ENCODE peak calls at places on chromosomes 4 and X, in four cellular contexts. J is fibroblast of mammary gland, F is coronary artery, N is HL-60. A is an unnamed sample.

GRCh38 chr4:40957281-40957680 is 207.5 kb downstream of the NSUN7 start:
- DNase-seq in J (peak; percentile 34), F (no peak), N (no peak), A (no peak)

GRCh38 chr4:7820031-7820825 is 119.4 kb downstream of the AFAP1 start:
- DNase-seq in J (peak; percentile 48), F (no peak), N (no peak), A (no peak)

GRCh38 chr4:172962564-172963353 is 205.9 kb upstream of the GALNT7 start:
- DNase-seq in J (peak; percentile 84), F (no peak), N (no peak), A (peak; percentile 82)

GRCh38 chrX:123201720-123202119 is 17.6 kb downstream of the GRIA3 start:
- DNase-seq in J (peak; percentile 33), F (no peak), N (no peak), A (no peak)

GRCh38 chr4:12689457-12689856 is 794.7 kb downstream of the RAB28 start:
- DNase-seq in J (peak; percentile 7), F (no peak), N (no peak), A (no peak)

GRCh38 chr4:87081826-87082225 is 138.6 kb downstream of the KLHL8 start:
- DNase-seq in J (no peak), F (no peak), N (no peak), A (no peak)

GRCh38 chr4:141702472-141703182 is 66.2 kb downstream of the IL15 start:
- DNase-seq in J (no peak), F (no peak), N (no peak), A (peak; percentile 43)

GRCh38 chrX:98371994-98372393 is 1488.3 kb downstream of the RPA4 start:
- DNase-seq in J (no peak), F (no peak), N (no peak), A (no peak)

GRCh38 chr4:6268650-6269399 is 825 bp upstream of the WFS1 start:
- DNase-seq in J (no peak), F (no peak), N (no peak), A (no peak)

GRCh38 chr4:119939066-119939995 is 127.3 kb downstream of the MAD2L1 start:
- DNase-seq in J (no peak), F (no peak), N (no peak), A (peak; percentile 26)

GRCh38 chr4:78864405-78865024 is 74.7 kb downstream of the PAQR3 start:
- DNase-seq in J (peak; percentile 90), F (no peak), N (peak; percentile 56), A (peak; percentile 81)

GRCh38 chr4:73603854-73604584 is 16.2 kb downstream of the RASSF6 start:
- DNase-seq in J (peak; percentile 76), F (no peak), N (no peak), A (peak; percentile 68)

GRCh38 chr4:140157341-140157740 is 3.4 kb upstream of the MAML3 start:
- DNase-seq in J (no peak), F (no peak), N (no peak), A (no peak)

GRCh38 chr4:121307441-121308327 is 73.1 kb downstream of the QRFPR start:
- DNase-seq in J (peak; percentile 68), F (no peak), N (peak; percentile 34), A (peak; percentile 69)

GRCh38 chr4:140626982-140627381 is 58.2 kb upstream of the UCP1 start:
- DNase-seq in J (no peak), F (no peak), N (no peak), A (peak; percentile 12)

GRCh38 chr4:81421346-81422218 is 50.1 kb downstream of the RASGEF1B start:
- DNase-seq in J (peak; percentile 52), F (no peak), N (peak; percentile 29), A (no peak)

GRCh38 chr4:5710962-5711478 is at the start of gene EVC:
- DNase-seq in J (peak; percentile 77), F (peak; percentile 87), N (no peak), A (peak; percentile 83)

GRCh38 chr4:150582101-150582565 is at the start of gene MAB21L2:
- DNase-seq in J (no peak), F (no peak), N (no peak), A (peak; percentile 49)

GRCh38 chr4:112234952-112235609 is 3.5 kb downstream of the AP1AR start:
- DNase-seq in J (peak; percentile 94), F (no peak), N (peak; percentile 36), A (peak; percentile 90)

GRCh38 chrX:12971282-12972003 is 3.5 kb upstream of the TMSB4X start:
- DNase-seq in J (no peak), F (no peak), N (no peak), A (no peak)

GRCh38 chr4:140735317-140735716 is 20.9 kb downstream of the TBC1D9 start:
- DNase-seq in J (no peak), F (no peak), N (no peak), A (no peak)

GRCh38 chrX:10568428-10568827 is 52.0 kb downstream of the MID1 start:
- DNase-seq in J (no peak), F (no peak), N (no peak), A (no peak)

GRCh38 chr4:100240008-100240407 is 49.7 kb upstream of the DDIT4L start:
- DNase-seq in J (peak; percentile 48), F (no peak), N (peak; percentile 22), A (peak; percentile 18)

GRCh38 chr4:131499139-131499873 is 1649.8 kb upstream of the PCDH10 start:
- DNase-seq in J (peak; percentile 81), F (no peak), N (no peak), A (peak; percentile 90)

GRCh38 chr4:121728798-121729226 is 32.0 kb upstream of the ANXA5 start:
- DNase-seq in J (peak; percentile 74), F (no peak), N (no peak), A (peak; percentile 72)

GRCh38 chr4:89836031-89836777 is 757 bp downstream of the SNCA start:
- DNase-seq in J (no peak), F (no peak), N (no peak), A (no peak)

GRCh38 chrX:19121898-19122640 is at the start of gene ADGRG2:
- DNase-seq in J (peak; percentile 22), F (no peak), N (no peak), A (peak; percentile 15)

GRCh38 chr4:101277661-101278060 is 69.7 kb downstream of the PPP3CA start:
- DNase-seq in J (peak; percentile 81), F (no peak), N (no peak), A (peak; percentile 87)

GRCh38 chr4:167838686-167839085 is 253.7 kb upstream of the ANXA10 start:
- DNase-seq in J (no peak), F (no peak), N (no peak), A (peak; percentile 77)

GRCh38 chrX:105190252-105190853 is 30.1 kb downstream of the TEX13A start:
- DNase-seq in J (peak; percentile 41), F (no peak), N (no peak), A (peak; percentile 31)

GRCh38 chrX:110442631-110443030 is 84.0 kb downstream of the RTL9 start:
- DNase-seq in J (peak; percentile 36), F (no peak), N (peak; percentile 25), A (peak; percentile 30)

GRCh38 chrX:57977992-57978391 is 67.7 kb upstream of the ZXDA start:
- DNase-seq in J (no peak), F (no peak), N (no peak), A (no peak)

GRCh38 chr4:143381171-143382118 is 44.8 kb downstream of the GAB1 start:
- DNase-seq in J (peak; percentile 90), F (peak; percentile 88), N (no peak), A (peak; percentile 91)

GRCh38 chrX:15601932-15602331 is 1.2 kb upstream of the ACE2 start:
- DNase-seq in J (no peak), F (no peak), N (no peak), A (no peak)

GRCh38 chr4:24659241-24659961 is 75.0 kb upstream of the DHX15 start:
- DNase-seq in J (no peak), F (no peak), N (no peak), A (no peak)

GRCh38 chr4:31647776-31648175 is 927.6 kb downstream of the PCDH7 start:
- DNase-seq in J (no peak), F (no peak), N (no peak), A (no peak)

GRCh38 chrX:108313662-108314061 is 124.6 kb downstream of the COL4A6 start:
- DNase-seq in J (peak; percentile 53), F (no peak), N (no peak), A (peak; percentile 70)

GRCh38 chr4:8394125-8394524 is 46.4 kb downstream of the ACOX3 start:
- DNase-seq in J (peak; percentile 73), F (no peak), N (no peak), A (peak; percentile 82)